ENCODE peak calls at places on chromosomes 16 and 17, in eight cellular contexts. T, C, A, X, L, W, H and J are unnamed samples.

GRCh38 chr16:11004351-11004750 is 60.0 kb downstream of the CLEC16A start:
- DNase-seq in T (no peak), C (no peak), A (no peak), L (no peak), X (no peak), H (peak; percentile 48), W (no peak), J (no peak)

GRCh38 chr16:50842589-50842988 is 100.7 kb downstream of the CYLD start:
- DNase-seq in A (no peak), X (no peak), C (no peak), L (no peak), H (peak; percentile 5), T (no peak), W (no peak), J (no peak)

GRCh38 chr16:63913278-63913677 is 1208.6 kb downstream of the CDH11 start:
- DNase-seq in W (no peak), C (no peak), A (no peak), L (no peak), T (no peak), X (no peak), H (no peak), J (no peak)

GRCh38 chr16:55562936-55563335 is 3.5 kb upstream of the CAPNS2 start:
- DNase-seq in W (no peak), L (no peak), C (no peak), X (no peak), A (no peak), T (no peak), H (no peak), J (no peak)

GRCh38 chr17:78045316-78045715 is 83.2 kb downstream of the TMC6 start:
- DNase-seq in X (no peak), A (no peak), H (peak; percentile 23), T (no peak), L (no peak), C (no peak), W (no peak), J (no peak)

GRCh38 chr16:56295059-56295673 is 103.9 kb downstream of the GNAO1 start:
- DNase-seq in H (no peak), W (no peak), C (no peak), L (no peak), T (no peak), X (no peak), A (no peak), J (no peak)

GRCh38 chr17:48123111-48123510 is 15.5 kb downstream of the SNX11 start:
- DNase-seq in T (no peak), A (no peak), L (no peak), H (no peak), X (no peak), W (no peak), C (no peak), J (no peak)

GRCh38 chr16:66640724-66641314 is 36.3 kb downstream of the CMTM3 start:
- DNase-seq in H (no peak), W (no peak), T (no peak), X (no peak), A (no peak), C (no peak), L (no peak), J (no peak)

GRCh38 chr16:68219708-68220378 is 16.1 kb downstream of the ESRP2 start:
- DNase-seq in L (no peak), C (no peak), A (no peak), W (no peak), T (no peak), X (no peak), H (no peak), J (no peak)

GRCh38 chr17:75754378-75755204 is 10.4 kb downstream of the GALK1 start:
- DNase-seq in W (no peak), C (no peak), T (no peak), H (no peak), L (no peak), X (no peak), A (no peak), J (no peak)

GRCh38 chr17:64343833-64344637 is 46.6 kb downstream of the PECAM1 start:
- DNase-seq in A (no peak), H (peak; percentile 82), C (no peak), W (no peak), L (peak; percentile 53), T (peak; percentile 44), X (no peak), J (no peak)

GRCh38 chr17:19343671-19344151 is 18.8 kb downstream of the B9D1 start:
- DNase-seq in W (no peak), L (no peak), X (no peak), C (no peak), H (no peak), A (no peak), T (no peak), J (no peak)